ENCODE peak calls at places on chromosomes 5 and 9, in five cellular contexts. E, R, A, W and Z are unnamed samples.

GRCh38 chr9:89922099-89922498 is 317.3 kb downstream of the GADD45G start:
- DNase-seq in E (no peak), R (no peak), A (no peak), W (no peak), Z (no peak)

GRCh38 chr5:113273949-113274348 is 160.8 kb downstream of the TSSK1B start:
- DNase-seq in E (no peak), R (no peak), A (no peak), W (no peak), Z (peak; percentile 32)

GRCh38 chr5:34762321-34762871 is 76.6 kb upstream of the TTC23L start:
- DNase-seq in E (no peak), R (no peak), A (peak; percentile 70), W (peak; percentile 99), Z (peak; percentile 78)

GRCh38 chr5:133801955-133802751 is 166.3 kb downstream of the C5orf15 start:
- DNase-seq in E (no peak), R (no peak), A (peak; percentile 12), W (no peak), Z (no peak)

GRCh38 chr5:15105799-15106393 is 234.3 kb upstream of the ANKH start:
- DNase-seq in E (peak; percentile 4), R (peak; percentile 82), A (peak; percentile 33), W (no peak), Z (peak; percentile 86)

GRCh38 chr5:95859327-95860060 is 37.0 kb upstream of the GLRX start:
- DNase-seq in E (no peak), R (no peak), A (peak; percentile 65), W (no peak), Z (peak; percentile 83)

GRCh38 chr9:123924727-123925126 is 5.2 kb downstream of the DENND1A start:
- DNase-seq in E (no peak), R (no peak), A (no peak), W (no peak), Z (no peak)

GRCh38 chr9:98453589-98454311 is 198.3 kb upstream of the TBC1D2 start:
- DNase-seq in E (no peak), R (no peak), A (no peak), W (no peak), Z (no peak)

GRCh38 chr9:132037470-132037869 is 42.2 kb downstream of the MED27 start:
- DNase-seq in E (no peak), R (no peak), A (no peak), W (no peak), Z (no peak)

GRCh38 chr5:71877511-71877910 is 158.4 kb downstream of the CARTPT start:
- DNase-seq in E (no peak), R (no peak), A (no peak), W (no peak), Z (no peak)

GRCh38 chr9:112366591-112366990 is 13.3 kb upstream of the HSDL2 start:
- DNase-seq in E (no peak), R (peak; percentile 67), A (no peak), W (no peak), Z (no peak)

GRCh38 chr9:130476151-130476730 is 31.5 kb downstream of the ASS1 start:
- DNase-seq in E (no peak), R (no peak), A (no peak), W (no peak), Z (no peak)

GRCh38 chr5:160439205-160439600 is 17.5 kb downstream of the PTTG1 start:
- DNase-seq in E (peak; percentile 84), R (peak; percentile 92), A (peak; percentile 47), W (no peak), Z (peak; percentile 82)

GRCh38 chr9:112075009-112075378 is 100.1 kb downstream of the SUSD1 start:
- DNase-seq in E (no peak), R (no peak), A (no peak), W (no peak), Z (no peak)

GRCh38 chr5:131305906-131306305 is 42.1 kb downstream of the CDC42SE2 start:
- DNase-seq in E (no peak), R (no peak), A (no peak), W (no peak), Z (no peak)

GRCh38 chr5:74326571-74327338 is 313.8 kb downstream of the ENC1 start:
- DNase-seq in E (peak; percentile 48), R (no peak), A (peak; percentile 100), W (peak; percentile 46), Z (peak; percentile 58)

GRCh38 chr5:74324556-74324955 is 316.0 kb downstream of the ENC1 start:
- DNase-seq in E (no peak), R (no peak), A (no peak), W (no peak), Z (peak; percentile 59)

GRCh38 chr5:74320526-74320925 is 320.0 kb downstream of the ENC1 start:
- DNase-seq in E (no peak), R (no peak), A (no peak), W (no peak), Z (no peak)

GRCh38 chr5:74325866-74326265 is 314.7 kb downstream of the ENC1 start:
- DNase-seq in E (no peak), R (no peak), A (no peak), W (no peak), Z (no peak)

GRCh38 chr5:74322944-74323343 is 317.6 kb downstream of the ENC1 start:
- DNase-seq in E (no peak), R (no peak), A (no peak), W (no peak), Z (no peak)
- H3K4me3 ChIP-seq in E (no peak overlapping the region), R (no peak overlapping the region), A (no peak overlapping the region), W (no peak overlapping the region), Z (no peak overlapping the region)

GRCh38 chr5:33231935-33232334 is 208.8 kb upstream of the TARS1 start:
- DNase-seq in E (no peak), R (no peak), A (no peak), W (peak; percentile 52), Z (peak; percentile 3)
- H3K4me3 ChIP-seq in E (no peak overlapping the region), R (no peak overlapping the region), A (no peak overlapping the region), W (no peak overlapping the region), Z (no peak overlapping the region)

GRCh38 chr9:970310-971002 is 6.0 kb upstream of the DMRT3 start:
- DNase-seq in E (no peak), R (no peak), A (no peak), W (no peak), Z (no peak)
- H3K4me3 ChIP-seq in E (no peak overlapping the region), R (no peak overlapping the region), A (no peak overlapping the region), W (no peak overlapping the region), Z (no peak overlapping the region)

DNA sequence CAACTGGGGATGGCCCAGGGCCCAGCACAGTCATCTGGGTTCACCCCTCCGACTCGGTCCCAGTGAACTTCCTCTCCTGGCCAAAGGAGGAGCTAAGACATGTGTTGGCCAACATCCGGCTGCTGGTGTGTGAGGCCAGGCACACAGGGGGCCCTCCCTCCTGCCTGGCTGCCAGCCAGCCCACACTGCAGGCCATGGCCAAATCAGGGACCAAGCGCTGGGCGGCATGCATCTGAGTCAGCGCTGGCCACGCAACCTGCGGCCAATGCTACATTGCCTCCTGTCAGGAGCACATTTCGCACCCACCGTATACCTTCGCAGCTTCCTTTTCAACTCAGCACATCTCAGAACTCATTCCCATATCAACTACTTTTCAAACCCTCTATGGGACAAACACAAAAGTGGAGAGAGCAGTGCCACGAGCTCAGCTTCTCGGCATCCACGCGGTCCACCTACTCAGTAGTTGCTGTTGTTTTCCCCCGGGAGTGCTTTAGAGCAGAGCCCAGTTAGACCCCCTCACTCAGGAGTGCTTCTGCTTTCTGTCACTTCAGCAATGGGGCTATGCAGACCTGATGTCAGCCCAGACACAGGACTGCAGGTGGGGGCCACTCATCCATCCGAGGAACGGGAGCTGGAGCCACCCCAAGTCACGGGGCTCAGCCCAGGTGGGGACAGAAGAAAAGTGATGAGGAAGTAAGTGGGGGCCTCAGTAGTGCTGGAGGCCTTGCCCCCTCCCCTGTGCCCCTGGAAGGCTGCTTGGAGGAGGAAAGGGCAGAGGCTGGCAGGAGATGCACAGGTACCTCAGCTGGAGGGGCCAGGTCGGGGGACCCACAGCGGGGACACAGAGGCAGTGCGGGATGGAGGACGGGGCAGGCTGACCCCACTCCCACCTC is 13.9 kb downstream of the NINJ1 start:
- DNase-seq in E (peak; percentile 63), R (peak; percentile 81), A (peak; percentile 90), W (peak; percentile 49), Z (peak; percentile 99)
- H3K4me3 ChIP-seq in E (no peak overlapping the region), R (no peak overlapping the region), A (no peak overlapping the region), W (no peak overlapping the region), Z (peak overlapping the region; percentile 30)

GRCh38 chr9:108784998-108785397 is 70.8 kb downstream of the ACTL7B start:
- DNase-seq in E (no peak), R (no peak), A (no peak), W (no peak), Z (no peak)

GRCh38 chr9:108780949-108781734 is 74.6 kb downstream of the ACTL7B start:
- DNase-seq in E (no peak), R (no peak), A (no peak), W (no peak), Z (no peak)

GRCh38 chr9:108784128-108784490 is 71.7 kb downstream of the ACTL7B start:
- DNase-seq in E (no peak), R (no peak), A (no peak), W (no peak), Z (no peak)

GRCh38 chr9:108786322-108786721 is 69.5 kb downstream of the ACTL7B start:
- DNase-seq in E (no peak), R (no peak), A (no peak), W (no peak), Z (no peak)

DNA sequence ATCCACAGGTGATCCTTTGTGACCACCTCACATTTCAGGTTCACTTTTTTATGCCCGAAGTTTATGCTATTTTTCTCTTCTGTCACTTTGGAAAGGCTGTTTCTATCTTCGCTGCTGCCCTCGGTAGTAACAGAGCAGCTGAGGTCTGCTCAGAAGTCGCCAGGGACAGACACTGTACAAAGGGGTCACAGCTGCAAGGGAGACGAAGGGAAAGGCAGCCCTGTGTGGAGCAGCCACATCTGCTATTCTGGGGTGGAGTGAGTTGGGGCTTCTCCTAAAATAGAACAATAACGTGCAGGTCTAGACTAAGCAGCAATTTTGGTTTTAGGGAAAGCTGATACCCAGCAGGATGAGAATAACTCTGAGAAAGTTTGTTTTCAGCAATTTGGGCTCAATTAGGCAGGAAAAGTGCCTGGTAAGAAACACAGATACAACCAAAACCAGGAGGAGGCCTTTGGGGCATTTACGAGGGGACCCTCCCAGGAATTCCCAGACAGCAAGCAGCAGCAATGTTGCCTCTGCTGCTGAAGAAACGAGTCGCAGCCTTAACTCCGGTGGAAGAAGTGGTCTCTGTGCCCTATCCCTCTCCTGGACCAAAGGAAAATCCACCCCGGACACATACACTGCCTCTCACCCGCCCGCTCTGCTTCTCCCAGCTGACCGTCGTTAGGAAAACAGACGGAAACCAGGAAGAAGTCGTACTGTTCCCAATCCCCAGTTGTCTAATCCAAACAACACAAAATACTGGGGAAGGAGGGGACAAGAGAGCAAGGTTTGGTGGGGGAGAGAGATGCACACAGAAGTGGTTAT is 72.3 kb downstream of the ACTL7B start:
- DNase-seq in E (no peak), R (no peak), A (no peak), W (no peak), Z (no peak)
- H3K4me3 ChIP-seq in E (no peak overlapping the region), R (no peak overlapping the region), A (no peak overlapping the region), W (no peak overlapping the region), Z (peak overlapping the region; percentile 16)

GRCh38 chr5:181039961-181040915 is at the start of gene BTNL9:
- DNase-seq in E (no peak), R (no peak), A (no peak), W (no peak), Z (no peak)
- H3K4me3 ChIP-seq in E (no peak within 1 kb of the TSS), R (no peak within 1 kb of the TSS), A (no peak within 1 kb of the TSS), W (no peak within 1 kb of the TSS), Z (no peak within 1 kb of the TSS)

DNA sequence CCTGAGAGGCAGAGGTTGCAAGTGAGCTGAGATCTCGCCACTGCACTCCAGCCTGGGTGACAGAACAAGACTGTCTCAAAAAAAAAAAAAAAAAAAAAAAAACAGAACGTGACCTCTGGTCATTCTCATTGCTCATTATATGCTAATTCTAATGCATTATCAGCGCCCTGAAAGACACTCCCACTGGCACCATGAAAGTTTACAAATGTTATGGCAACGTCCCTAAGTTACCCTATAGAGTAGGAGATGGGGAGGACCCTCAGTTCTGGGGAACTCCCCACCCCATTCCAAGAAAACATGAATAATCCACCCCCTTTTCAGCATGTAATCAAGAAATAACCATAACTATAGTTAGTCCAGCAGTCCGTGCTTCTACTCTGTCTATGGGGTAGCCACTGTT is 48.9 kb upstream of the DENND4C start:
- DNase-seq in E (no peak), R (no peak), A (no peak), W (no peak), Z (no peak)
- H3K4me3 ChIP-seq in E (no peak overlapping the region), R (no peak overlapping the region), A (no peak overlapping the region), W (no peak overlapping the region), Z (no peak overlapping the region)